ENCODE peak calls at places on chromosomes 1 and 21, in ten cellular contexts. O is stimulated activated CD4-positive, alpha-beta T cell treated with anti-CD3 and anti-CD28 coated beads, TNF-alpha, amount 100 ng/mL, for 1 hour; R is amygdala; F is naive thymus-derived CD8-positive, alpha-beta T cell; N is GM20000; M is EL; Z is AG08395; S is epithelial cell of esophagus; I is HepG2; Y is fibroblast of mammary gland. U is an unnamed sample.

GRCh38 chr1:205072286-205072685 is 12.0 kb downstream of the TMEM81 start:
- DNase-seq in N (no peak), O (no peak), I (no peak), Z (no peak), Y (no peak), M (no peak), R (no peak), F (no peak), S (no peak), U (no peak)

GRCh38 chr1:198850196-198850595 is 211.4 kb downstream of the PTPRC start:
- DNase-seq in Y (peak; percentile 23), I (no peak), O (no peak), N (no peak), S (peak; percentile 75), M (no peak), Z (no peak), R (no peak), F (no peak), U (no peak)

GRCh38 chr1:48250572-48250971 is 28.1 kb downstream of the SLC5A9 start:
- DNase-seq in R (no peak), O (no peak), S (no peak), Z (no peak), F (no peak), N (no peak), Y (no peak), M (no peak), I (no peak), U (no peak)

GRCh38 chr1:228784191-228784590 is 48.9 kb downstream of the RHOU start:
- DNase-seq in Y (no peak), M (no peak), O (no peak), S (no peak), N (no peak), I (no peak), Z (no peak), R (no peak), F (no peak), U (no peak)

GRCh38 chr1:84382127-84382526 is 16.2 kb upstream of the DNASE2B start:
- DNase-seq in Y (no peak), R (no peak), I (no peak), F (no peak), O (no peak), S (peak; percentile 42), M (peak; percentile 47), Z (no peak), N (no peak), U (peak; percentile 10)

GRCh38 chr1:34500451-34500850 is 254.4 kb upstream of the GJB5 start:
- DNase-seq in O (no peak), I (no peak), M (no peak), F (no peak), N (peak; percentile 29), Z (peak; percentile 45), S (peak; percentile 23), R (no peak), Y (no peak), U (peak; percentile 25)

GRCh38 chr21:32136546-32136945 is 142.3 kb downstream of the MIS18A start:
- DNase-seq in O (no peak), M (peak; percentile 9), I (no peak), F (no peak), R (no peak), Z (no peak), N (no peak), Y (no peak), S (no peak), U (no peak)

GRCh38 chr1:117167402-117167801 is 43.3 kb downstream of the VTCN1 start:
- DNase-seq in S (peak; percentile 69), I (no peak), M (peak; percentile 44), Y (no peak), R (no peak), O (no peak), Z (no peak), N (no peak), F (no peak), U (peak; percentile 93)

GRCh38 chr1:211734791-211735190 is 59.4 kb upstream of the NEK2 start:
- DNase-seq in Z (no peak), I (no peak), F (no peak), O (no peak), Y (no peak), R (no peak), M (no peak), N (no peak), S (no peak), U (no peak)

GRCh38 chr1:42743302-42744029 is 3.4 kb upstream of the CLDN19 start:
- DNase-seq in I (no peak), Z (no peak), O (no peak), F (no peak), Y (no peak), N (no peak), M (peak; percentile 46), S (peak; percentile 97), R (no peak), U (peak; percentile 32)

GRCh38 chr1:9767964-9768668 is 55.6 kb downstream of the CLSTN1 start:
- DNase-seq in N (no peak), Y (no peak), S (no peak), I (no peak), O (no peak), M (no peak), Z (no peak), F (no peak), R (no peak), U (no peak)

GRCh38 chr1:208174736-208175507 is 69.3 kb downstream of the PLXNA2 start:
- DNase-seq in O (no peak), S (no peak), F (no peak), N (no peak), R (no peak), Y (peak; percentile 56), M (peak; percentile 81), I (peak; percentile 66), Z (peak; percentile 72), U (peak; percentile 77)

GRCh38 chr1:43069481-43070050 is 102.5 kb downstream of the EBNA1BP2 start:
- DNase-seq in N (peak; percentile 6), Z (no peak), F (no peak), M (no peak), S (no peak), Y (no peak), O (no peak), R (no peak), I (peak; percentile 85), U (no peak)

GRCh38 chr21:43911935-43912487 is 47.0 kb downstream of the AGPAT3 start:
- DNase-seq in N (no peak), Z (no peak), Y (no peak), R (no peak), I (no peak), S (no peak), M (no peak), O (no peak), F (no peak), U (no peak)

GRCh38 chr1:93661829-93662474 is 19.7 kb downstream of the BCAR3 start:
- DNase-seq in F (no peak), Z (peak; percentile 81), I (no peak), N (no peak), S (peak; percentile 56), M (peak; percentile 85), R (no peak), O (no peak), Y (peak; percentile 82), U (peak; percentile 89)

GRCh38 chr21:42228709-42229220 is 9.8 kb downstream of the ABCG1 start:
- DNase-seq in O (no peak), S (no peak), F (no peak), Y (no peak), Z (no peak), R (no peak), I (no peak), M (no peak), N (no peak), U (no peak)

GRCh38 chr1:16196874-16197273 is 15.6 kb downstream of the ARHGEF19 start:
- DNase-seq in Y (no peak), O (no peak), I (no peak), Z (no peak), F (no peak), N (no peak), R (no peak), S (no peak), M (no peak), U (no peak)

GRCh38 chr1:46735708-46736324 is 16.9 kb upstream of the EFCAB14 start:
- DNase-seq in Y (peak; percentile 65), F (no peak), N (peak; percentile 49), M (peak; percentile 60), R (no peak), I (peak; percentile 52), O (no peak), S (peak; percentile 72), Z (peak; percentile 67), U (peak; percentile 57)

GRCh38 chr1:39531526-39531925 is 40.1 kb downstream of the BMP8A start:
- DNase-seq in I (no peak), R (no peak), Z (no peak), F (no peak), S (no peak), Y (no peak), M (no peak), O (no peak), N (no peak), U (no peak)

GRCh38 chr1:98874828-98875227 is 129.8 kb downstream of the PLPPR5 start:
- DNase-seq in N (no peak), Z (no peak), Y (no peak), O (no peak), F (no peak), M (no peak), I (no peak), S (no peak), R (no peak), U (no peak)

GRCh38 chr1:12709696-12710095 is 6.2 kb upstream of the AADACL3 start:
- DNase-seq in N (no peak), R (no peak), O (no peak), Y (peak; percentile 5), F (no peak), S (no peak), Z (no peak), I (no peak), M (peak; percentile 13), U (peak; percentile 15)

GRCh38 chr1:2523891-2524609 is 2.3 kb downstream of the PANK4 start:
- DNase-seq in M (no peak), I (no peak), S (no peak), F (peak; percentile 51), Z (no peak), O (no peak), N (no peak), R (no peak), Y (no peak), U (no peak)

GRCh38 chr1:211326528-211327340 is at the start of gene TRAF5:
- DNase-seq in O (no peak), I (no peak), S (peak; percentile 32), F (no peak), Y (peak; percentile 56), R (no peak), M (peak; percentile 63), Z (peak; percentile 45), N (peak; percentile 84), U (peak; percentile 50)

GRCh38 chr1:113405573-113405972 is 15.3 kb downstream of the MAGI3 start:
- DNase-seq in M (no peak), R (no peak), O (no peak), Y (no peak), S (no peak), Z (no peak), I (peak; percentile 61), F (no peak), N (no peak), U (no peak)

U was measured in kidney tubule cell.